ENCODE peak calls at places on chromosomes 12 and 14, in eight cellular contexts. D is sigmoid colon, L is stomach, M is body of pancreas, Q is IMR-90, A is spleen, B is breast epithelium, T is H1. C is an unnamed sample.
A peak's percentile ranks its signal among the peaks of the same experiment; 100 is the strongest.

GRCh38 chr14:86602263-86602662 is 1072.3 kb downstream of the FLRT2 start:
- DNase-seq in D (no peak), L (no peak), M (no peak), Q (peak; percentile 34), A (no peak), B (no peak), T (no peak), C (no peak)

GRCh38 chr12:101181776-101182175 is 28.3 kb downstream of the SLC5A8 start:
- DNase-seq in D (no peak), L (no peak), M (no peak), Q (no peak), A (no peak), B (no peak), T (no peak), C (no peak)

GRCh38 chr12:89645434-89645833 is 63.2 kb downstream of the ATP2B1 start:
- DNase-seq in D (no peak), L (no peak), M (no peak), Q (no peak), A (no peak), B (no peak), T (no peak), C (no peak)

GRCh38 chr12:91492648-91493047 is 310.0 kb upstream of the DCN start:
- DNase-seq in D (no peak), L (no peak), M (no peak), Q (no peak), A (no peak), B (no peak), T (no peak), C (no peak)

GRCh38 chr14:97218336-97218712 is 421.1 kb downstream of the VRK1 start:
- DNase-seq in D (no peak), L (no peak), M (no peak), Q (no peak), A (no peak), B (no peak), T (peak; percentile 15), C (no peak)

GRCh38 chr14:74571901-74572828 is 39.9 kb downstream of the LTBP2 start:
- DNase-seq in D (no peak), L (no peak), M (peak; percentile 50), Q (peak; percentile 100), A (peak; percentile 25), B (peak; percentile 72), T (no peak), C (no peak)

GRCh38 chr12:67269632-67270578 is 747 bp downstream of the CAND1 start:
- DNase-seq in D (peak; percentile 79), L (peak; percentile 52), M (peak; percentile 52), Q (no peak), A (peak; percentile 93), B (peak; percentile 41), T (no peak), C (no peak)

GRCh38 chr12:112107728-112108447 is 695 bp downstream of the NAA25 start:
- DNase-seq in D (no peak), L (no peak), M (peak; percentile 33), Q (no peak), A (no peak), B (peak; percentile 32), T (no peak), C (no peak)

GRCh38 chr12:131910302-131911110 is 16.1 kb downstream of the ULK1 start:
- DNase-seq in D (peak; percentile 61), L (no peak), M (no peak), Q (no peak), A (no peak), B (no peak), T (no peak), C (no peak)

GRCh38 chr12:91396296-91396695 is 213.7 kb upstream of the DCN start:
- DNase-seq in D (no peak), L (no peak), M (no peak), Q (no peak), A (no peak), B (no peak), T (no peak), C (no peak)

GRCh38 chr14:33475623-33476022 is 475.3 kb downstream of the EGLN3 start:
- DNase-seq in D (no peak), L (peak; percentile 47), M (peak; percentile 13), Q (no peak), A (no peak), B (no peak), T (peak; percentile 73), C (no peak)

GRCh38 chr12:105773501-105773900 is 365.3 kb downstream of the NUAK1 start:
- DNase-seq in D (no peak), L (no peak), M (no peak), Q (no peak), A (no peak), B (no peak), T (no peak), C (no peak)

GRCh38 chr14:77862154-77862783 is 62.4 kb downstream of the ADCK1 start:
- DNase-seq in D (peak; percentile 74), L (peak; percentile 83), M (peak; percentile 63), Q (peak; percentile 49), A (peak; percentile 91), B (peak; percentile 35), T (peak; percentile 77), C (no peak)

GRCh38 chr12:101877816-101878811 is 734 bp downstream of the DRAM1 start:
- DNase-seq in D (peak; percentile 75), L (peak; percentile 32), M (peak; percentile 32), Q (no peak), A (no peak), B (no peak), T (no peak), C (no peak)

GRCh38 chr12:68785358-68785757 is 22.6 kb upstream of the MDM2 start:
- DNase-seq in D (no peak), L (no peak), M (no peak), Q (peak; percentile 43), A (no peak), B (no peak), T (no peak), C (no peak)

GRCh38 chr12:13181375-13182070 is 15.0 kb upstream of the EMP1 start:
- DNase-seq in D (no peak), L (no peak), M (no peak), Q (no peak), A (no peak), B (no peak), T (no peak), C (peak; percentile 34)

GRCh38 chr14:74671789-74672188 is 41.1 kb downstream of the AREL1 start:
- DNase-seq in D (no peak), L (no peak), M (no peak), Q (peak; percentile 79), A (no peak), B (peak; percentile 55), T (no peak), C (no peak)

GRCh38 chr12:105911966-105912365 is 226.8 kb downstream of the NUAK1 start:
- DNase-seq in D (no peak), L (no peak), M (no peak), Q (no peak), A (no peak), B (no peak), T (no peak), C (no peak)

DNA sequence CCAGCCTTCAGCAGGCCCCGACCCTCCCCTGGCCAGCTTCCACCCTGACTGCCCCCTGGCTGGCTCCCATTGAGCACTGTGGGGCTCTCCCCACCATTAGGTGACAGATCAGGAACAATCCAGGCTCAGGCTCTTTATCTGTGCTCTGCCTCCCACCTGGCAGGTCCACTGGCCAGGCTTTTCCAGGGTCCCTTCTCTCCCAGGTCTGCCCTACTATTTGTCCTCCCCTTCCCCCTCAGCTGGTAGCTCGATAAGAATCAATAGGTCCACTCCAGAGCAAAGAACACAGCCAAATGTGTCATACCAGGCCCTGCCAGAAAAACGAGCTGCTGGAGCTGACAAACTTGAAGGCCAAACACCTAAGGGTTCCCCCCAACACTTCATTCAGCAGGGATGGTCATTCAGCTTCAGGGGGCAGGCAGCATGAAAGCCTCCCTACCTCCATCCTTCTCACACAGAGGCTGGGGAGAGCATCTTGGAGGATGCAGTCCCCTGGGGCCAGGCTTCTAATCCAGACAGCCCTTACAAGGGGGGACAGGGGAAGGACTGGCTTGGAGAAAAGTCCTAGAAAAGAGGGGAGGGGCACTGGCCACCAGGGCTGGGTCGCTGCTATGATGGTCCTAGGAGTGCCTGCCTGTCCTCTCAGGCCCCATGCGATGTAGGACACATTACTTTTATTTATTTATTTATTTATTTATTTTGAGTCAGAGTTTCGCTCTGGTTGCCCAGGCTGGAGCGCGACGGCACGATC is 1.9 kb upstream of the KRT18 start:
- DNase-seq in D (no peak), L (peak; percentile 55), M (peak; percentile 73), Q (no peak), A (no peak), B (no peak), T (no peak), C (no peak)
- TF ChIP-seq POLR2A in D (no peak), L (no peak), M (no peak), Q (no peak), A (no peak), B (no peak), T (no peak), C (no peak)

GRCh38 chr14:19930617-19931016 is at the start of gene OR4K1:
- DNase-seq in D (no peak), L (no peak), M (no peak), Q (no peak), A (no peak), B (no peak), T (no peak), C (no peak)
- H3K27me3 ChIP-seq in D (no peaks in the 10 kb centered on the region), L (no peaks in the 10 kb centered on the region), M (no peaks in the 10 kb centered on the region), Q (no peaks in the 10 kb centered on the region), A (no peaks in the 10 kb centered on the region), B (no peaks in the 10 kb centered on the region), T (no peaks in the 10 kb centered on the region), C (no peaks in the 10 kb centered on the region)

DNA sequence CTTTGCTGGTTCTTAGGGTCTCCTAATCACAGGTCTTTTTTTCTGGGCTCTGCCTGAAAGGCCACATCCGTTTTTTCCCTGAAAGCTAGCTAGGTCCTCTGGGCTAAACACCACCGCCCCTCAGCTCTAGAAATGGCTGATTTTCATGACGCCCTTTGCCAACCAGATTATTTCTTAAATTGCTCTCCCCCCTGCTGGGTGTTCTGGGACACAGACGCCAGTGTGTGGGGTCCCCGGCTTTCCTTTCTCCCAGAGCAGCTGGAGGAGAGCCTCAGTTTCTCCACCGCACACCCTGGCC is 45.3 kb upstream of the ATP23 start:
- DNase-seq in D (no peak), L (no peak), M (no peak), Q (no peak), A (no peak), B (no peak), T (no peak), C (no peak)
- H3K27ac ChIP-seq in D (peak overlapping the region; percentile 97), L (peak overlapping the region; percentile 98), M (peak overlapping the region; percentile 89), Q (peak overlapping the region; percentile 96), A (peak overlapping the region; percentile 85), B (peak overlapping the region; percentile 94), T (no peak overlapping the region), C (peak overlapping the region; percentile 97)

DNA sequence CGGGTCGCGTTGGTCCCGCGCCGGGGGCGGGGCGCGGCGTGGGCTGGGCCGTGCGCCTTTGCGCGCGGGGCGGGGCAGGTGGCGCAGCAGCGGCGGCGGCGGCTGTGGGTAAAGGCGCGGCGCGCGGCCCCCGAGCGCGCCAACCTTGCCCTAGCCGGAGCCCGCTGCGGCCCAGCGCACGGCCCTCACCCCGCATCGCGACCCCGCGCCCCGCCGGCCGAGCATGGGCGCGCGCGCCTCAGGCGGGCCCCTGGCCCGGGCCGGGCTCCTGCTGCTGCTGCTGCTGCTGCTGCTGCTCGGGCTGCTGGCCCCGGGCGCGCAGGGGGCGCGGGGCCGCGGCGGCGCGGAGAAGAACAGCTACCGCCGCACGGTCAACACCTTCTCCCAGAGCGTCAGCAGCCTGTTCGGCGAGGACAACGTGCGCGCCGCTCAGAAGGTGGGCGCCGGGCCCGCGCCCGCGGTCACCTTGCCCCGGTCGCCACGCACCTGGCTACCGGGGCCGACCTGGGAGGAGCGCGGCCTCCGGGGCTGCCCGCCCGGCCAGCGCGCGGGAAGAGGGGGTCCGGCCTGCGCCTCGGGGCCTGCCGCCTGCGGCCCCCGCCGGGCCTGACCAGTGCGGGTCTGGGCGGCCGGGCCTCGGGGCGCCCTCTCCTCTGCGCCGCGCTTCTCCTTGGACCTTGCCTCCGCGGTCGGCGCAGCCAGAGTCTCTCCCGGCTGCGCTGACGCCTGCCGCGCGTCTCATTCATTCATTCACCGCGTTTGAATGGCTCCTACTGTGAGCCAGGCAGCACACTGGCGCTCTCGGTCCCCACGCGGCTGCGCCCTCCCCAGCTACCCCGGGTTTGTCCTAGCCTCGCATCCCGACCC is at the start of gene BRI3BP:
- DNase-seq in D (no peak), L (peak; percentile 75), M (peak; percentile 64), Q (peak; percentile 37), A (peak; percentile 94), B (no peak), T (no peak), C (no peak)
- TF ChIP-seq POLR2A in D (no peak), L (no peak), M (no peak), Q (no peak), A (no peak), B (no peak), T (no peak), C (no peak)